ENCODE peak calls at places on chromosome 21, in four cellular contexts. R, J, K and M are unnamed samples.

GRCh38 chr21:28439852-28440251 is 552.8 kb downstream of the LTN1 start:
- DNase-seq in J (no peak), R (no peak), K (no peak), M (no peak)

GRCh38 chr21:36478941-36479340 is 981 bp downstream of the CLDN14 start:
- DNase-seq in K (no peak), R (no peak), J (no peak), M (no peak)

GRCh38 chr21:41631564-41632461 is 123.9 kb upstream of the TMPRSS2 start:
- DNase-seq in R (no peak), K (no peak), J (peak), M (no peak)

GRCh38 chr21:31284797-31285397 is 59.2 kb downstream of the TIAM1 start:
- DNase-seq in K (no peak), R (no peak), J (no peak), M (no peak)

GRCh38 chr21:32726742-32727477 is 903 bp downstream of the SYNJ1 start:
- DNase-seq in J (peak), R (peak), K (no peak), M (peak)

GRCh38 chr21:42199488-42200463 is 19.2 kb upstream of the ABCG1 start:
- DNase-seq in K (no peak), R (peak), J (peak), M (no peak)

GRCh38 chr21:26874347-26874746 is 29.1 kb upstream of the ADAMTS1 start:
- DNase-seq in R (no peak), K (no peak), J (no peak), M (no peak)

GRCh38 chr21:14763695-14764064 is 217.6 kb upstream of the SAMSN1 start:
- DNase-seq in R (no peak), K (no peak), J (no peak), M (no peak)